ENCODE peak calls at places on chromosomes 2 and 18, in six cellular contexts. One of them, this sample, is unnamed.

GRCh38 chr2:66579494-66579893 is 144.6 kb downstream of the MEIS1 start:
- DNase-seq in CD8-positive, alpha-beta T cell: no peak
- DNase-seq in transverse colon: no peak
- DNase-seq in Peyer's patch: no peak
- DNase-seq in stomach: no peak
- DNase-seq in cardiac muscle cell: no peak
- DNase-seq in this sample: no peak

GRCh38 chr2:240960309-240960962 is 38.0 kb upstream of the SNED1 start:
- DNase-seq in CD8-positive, alpha-beta T cell: no peak
- DNase-seq in transverse colon: no peak
- DNase-seq in Peyer's patch: peak; percentile 53
- DNase-seq in stomach: peak; percentile 65
- DNase-seq in cardiac muscle cell: peak; percentile 82
- DNase-seq in this sample: no peak

GRCh38 chr2:112688086-112688880 is 32.5 kb upstream of the NT5DC4 start:
- DNase-seq in CD8-positive, alpha-beta T cell: no peak
- DNase-seq in transverse colon: peak; percentile 47
- DNase-seq in Peyer's patch: no peak
- DNase-seq in stomach: no peak
- DNase-seq in cardiac muscle cell: no peak
- DNase-seq in this sample: no peak

GRCh38 chr2:42252464-42252863 is 83.3 kb downstream of the EML4 start:
- DNase-seq in CD8-positive, alpha-beta T cell: no peak
- DNase-seq in transverse colon: no peak
- DNase-seq in Peyer's patch: no peak
- DNase-seq in stomach: no peak
- DNase-seq in cardiac muscle cell: no peak
- DNase-seq in this sample: no peak

GRCh38 chr2:84676295-84676694 is 160.0 kb downstream of the DNAH6 start:
- DNase-seq in CD8-positive, alpha-beta T cell: no peak
- DNase-seq in transverse colon: no peak
- DNase-seq in Peyer's patch: no peak
- DNase-seq in stomach: no peak
- DNase-seq in cardiac muscle cell: no peak
- DNase-seq in this sample: no peak

GRCh38 chr2:134489732-134490384 is 228.9 kb downstream of the TMEM163 start:
- DNase-seq in CD8-positive, alpha-beta T cell: no peak
- DNase-seq in transverse colon: no peak
- DNase-seq in Peyer's patch: no peak
- DNase-seq in stomach: no peak
- DNase-seq in cardiac muscle cell: no peak
- DNase-seq in this sample: no peak

GRCh38 chr2:176638167-176639015 is 369.1 kb downstream of the MTX2 start:
- DNase-seq in CD8-positive, alpha-beta T cell: peak; percentile 37
- DNase-seq in transverse colon: peak; percentile 77
- DNase-seq in Peyer's patch: peak; percentile 78
- DNase-seq in stomach: peak; percentile 63
- DNase-seq in cardiac muscle cell: peak; percentile 66
- DNase-seq in this sample: peak; percentile 8

GRCh38 chr2:41027095-41027494 is 575.2 kb upstream of the SLC8A1 start:
- DNase-seq in CD8-positive, alpha-beta T cell: no peak
- DNase-seq in transverse colon: no peak
- DNase-seq in Peyer's patch: no peak
- DNase-seq in stomach: no peak
- DNase-seq in cardiac muscle cell: no peak
- DNase-seq in this sample: no peak

GRCh38 chr2:175973373-175973772 is 28.7 kb downstream of the LNPK start:
- DNase-seq in CD8-positive, alpha-beta T cell: no peak
- DNase-seq in transverse colon: no peak
- DNase-seq in Peyer's patch: no peak
- DNase-seq in stomach: no peak
- DNase-seq in cardiac muscle cell: no peak
- DNase-seq in this sample: no peak

GRCh38 chr2:75560768-75561565 is at the start of gene EVA1A:
- DNase-seq in CD8-positive, alpha-beta T cell: no peak
- DNase-seq in transverse colon: peak; percentile 10
- DNase-seq in Peyer's patch: peak; percentile 57
- DNase-seq in stomach: no peak
- DNase-seq in cardiac muscle cell: peak; percentile 81
- DNase-seq in this sample: no peak

GRCh38 chr2:120893874-120894584 is 158.4 kb downstream of the GLI2 start:
- DNase-seq in CD8-positive, alpha-beta T cell: no peak
- DNase-seq in transverse colon: no peak
- DNase-seq in Peyer's patch: no peak
- DNase-seq in stomach: no peak
- DNase-seq in cardiac muscle cell: no peak
- DNase-seq in this sample: no peak

GRCh38 chr2:86700705-86701104 is 19.4 kb upstream of the RMND5A start:
- DNase-seq in CD8-positive, alpha-beta T cell: no peak
- DNase-seq in transverse colon: no peak
- DNase-seq in Peyer's patch: no peak
- DNase-seq in stomach: no peak
- DNase-seq in cardiac muscle cell: no peak
- DNase-seq in this sample: no peak

GRCh38 chr2:86706220-86706619 is 13.9 kb upstream of the RMND5A start:
- DNase-seq in CD8-positive, alpha-beta T cell: no peak
- DNase-seq in transverse colon: no peak
- DNase-seq in Peyer's patch: no peak
- DNase-seq in stomach: no peak
- DNase-seq in cardiac muscle cell: no peak
- DNase-seq in this sample: no peak

GRCh38 chr2:86706935-86707334 is 13.2 kb upstream of the RMND5A start:
- DNase-seq in CD8-positive, alpha-beta T cell: no peak
- DNase-seq in transverse colon: no peak
- DNase-seq in Peyer's patch: no peak
- DNase-seq in stomach: no peak
- DNase-seq in cardiac muscle cell: no peak
- DNase-seq in this sample: no peak

GRCh38 chr2:86704482-86704971 is 15.6 kb upstream of the RMND5A start:
- DNase-seq in CD8-positive, alpha-beta T cell: no peak
- DNase-seq in transverse colon: peak; percentile 75
- DNase-seq in Peyer's patch: peak; percentile 81
- DNase-seq in stomach: peak; percentile 62
- DNase-seq in cardiac muscle cell: peak; percentile 81
- DNase-seq in this sample: peak; percentile 24

DNA sequence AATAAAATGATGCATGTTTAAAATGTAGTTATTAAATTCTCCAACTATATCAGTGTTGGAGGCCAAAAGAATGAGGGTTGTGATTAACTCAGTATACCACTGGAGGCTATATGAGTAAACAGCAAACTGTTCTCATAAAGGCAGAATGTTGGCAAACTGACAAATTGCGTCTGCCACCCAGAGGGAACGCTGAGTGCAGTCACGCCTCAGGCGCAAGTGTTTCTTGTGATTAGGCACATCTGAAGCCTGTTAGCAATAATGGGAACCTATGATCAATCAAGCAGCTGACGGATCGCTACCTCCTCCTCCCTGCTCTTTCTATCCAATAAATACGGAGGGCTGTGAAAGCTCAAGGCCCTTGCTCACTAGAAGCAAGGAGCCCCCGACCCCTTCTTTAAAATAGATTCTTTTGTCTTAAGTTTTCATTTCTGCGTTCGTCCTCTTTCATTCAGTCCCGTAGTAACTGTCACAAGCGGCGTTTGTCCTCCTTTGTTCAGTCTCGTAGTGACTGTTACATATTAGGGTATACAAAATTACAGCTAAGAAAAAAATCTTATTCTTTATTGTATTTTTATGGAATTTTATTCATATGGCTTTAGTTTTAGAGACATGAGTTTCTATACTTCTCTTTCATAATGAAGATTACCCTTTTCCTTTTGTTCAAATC is 16.3 kb upstream of the RMND5A start:
- DNase-seq in CD8-positive, alpha-beta T cell: no peak
- DNase-seq in transverse colon: peak; percentile 73
- DNase-seq in Peyer's patch: peak; percentile 66
- DNase-seq in stomach: peak; percentile 70
- DNase-seq in cardiac muscle cell: peak; percentile 59
- DNase-seq in this sample: peak; percentile 78
- H3K27ac ChIP-seq in CD8-positive, alpha-beta T cell: no peak overlapping the region
- H3K27ac ChIP-seq in transverse colon: peak overlapping the region; percentile 86
- H3K27ac ChIP-seq in Peyer's patch: peak overlapping the region; percentile 86
- H3K27ac ChIP-seq in stomach: peak overlapping the region; percentile 67
- H3K27ac ChIP-seq in cardiac muscle cell: peak overlapping the region; percentile 73
- H3K27ac ChIP-seq in this sample: peak overlapping the region; percentile 88

DNA sequence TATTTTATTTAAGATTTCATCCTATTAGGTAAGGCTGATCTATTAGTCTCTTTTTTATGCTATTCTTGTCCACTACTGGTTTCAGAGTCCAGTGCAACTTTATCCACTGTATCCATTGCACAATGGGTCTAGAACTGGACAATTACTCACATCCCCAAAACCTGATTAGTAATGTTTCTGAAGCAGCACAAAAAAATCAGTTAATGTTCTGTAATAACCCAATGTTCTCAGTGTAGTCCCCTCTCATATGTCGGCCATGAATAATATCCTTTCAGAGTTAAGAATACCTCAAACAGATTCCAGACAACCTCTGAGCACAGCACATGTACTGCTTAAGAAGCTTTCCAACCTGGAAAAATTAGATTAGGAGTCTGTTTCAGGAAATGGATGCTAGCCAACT is 29.7 kb downstream of the MGAT4A start:
- DNase-seq in CD8-positive, alpha-beta T cell: no peak
- DNase-seq in transverse colon: no peak
- DNase-seq in Peyer's patch: no peak
- DNase-seq in stomach: no peak
- DNase-seq in cardiac muscle cell: peak; percentile 36
- DNase-seq in this sample: no peak
- H3K27ac ChIP-seq in CD8-positive, alpha-beta T cell: no peak overlapping the region
- H3K27ac ChIP-seq in transverse colon: peak overlapping the region; percentile 72
- H3K27ac ChIP-seq in Peyer's patch: peak overlapping the region; percentile 81
- H3K27ac ChIP-seq in stomach: peak overlapping the region; percentile 81
- H3K27ac ChIP-seq in cardiac muscle cell: peak overlapping the region; percentile 52
- H3K27ac ChIP-seq in this sample: no peak overlapping the region

GRCh38 chr2:10397297-10397875 is 50.7 kb downstream of the ODC1 start:
- DNase-seq in CD8-positive, alpha-beta T cell: no peak
- DNase-seq in transverse colon: no peak
- DNase-seq in Peyer's patch: no peak
- DNase-seq in stomach: no peak
- DNase-seq in cardiac muscle cell: no peak
- DNase-seq in this sample: no peak
- H3K27ac ChIP-seq in CD8-positive, alpha-beta T cell: no peak overlapping the region
- H3K27ac ChIP-seq in transverse colon: no peak overlapping the region
- H3K27ac ChIP-seq in Peyer's patch: no peak overlapping the region
- H3K27ac ChIP-seq in stomach: peak overlapping the region; percentile 70
- H3K27ac ChIP-seq in cardiac muscle cell: no peak overlapping the region
- H3K27ac ChIP-seq in this sample: no peak overlapping the region

DNA sequence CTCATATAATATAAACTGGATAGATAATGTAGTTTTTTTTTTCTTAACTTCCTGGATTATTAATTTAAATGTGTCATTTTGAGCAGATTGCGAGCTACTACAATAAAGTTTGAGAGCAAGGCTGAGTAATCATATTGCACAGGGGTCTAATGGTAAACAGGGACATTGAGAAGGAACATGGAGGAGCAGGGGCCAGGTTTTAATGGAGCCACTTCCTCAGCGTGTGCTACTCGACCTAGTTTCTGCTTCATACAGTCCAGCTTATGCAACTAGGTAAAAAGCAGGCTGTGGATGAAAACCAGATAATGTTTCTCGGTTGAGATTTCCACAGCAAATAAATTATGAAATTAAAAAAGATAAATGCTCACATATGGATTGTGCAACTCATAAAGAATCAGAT is 1915.7 kb upstream of the CELF4 start:
- DNase-seq in CD8-positive, alpha-beta T cell: no peak
- DNase-seq in transverse colon: no peak
- DNase-seq in Peyer's patch: no peak
- DNase-seq in stomach: no peak
- DNase-seq in cardiac muscle cell: no peak
- DNase-seq in this sample: no peak
- H3K27ac ChIP-seq in CD8-positive, alpha-beta T cell: no peak overlapping the region
- H3K27ac ChIP-seq in transverse colon: no peak overlapping the region
- H3K27ac ChIP-seq in Peyer's patch: no peak overlapping the region
- H3K27ac ChIP-seq in stomach: no peak overlapping the region
- H3K27ac ChIP-seq in cardiac muscle cell: no peak overlapping the region
- H3K27ac ChIP-seq in this sample: no peak overlapping the region

GRCh38 chr2:159152119-159152778 is 134.3 kb downstream of the WDSUB1 start:
- DNase-seq in CD8-positive, alpha-beta T cell: no peak
- DNase-seq in transverse colon: no peak
- DNase-seq in Peyer's patch: no peak
- DNase-seq in stomach: no peak
- DNase-seq in cardiac muscle cell: peak; percentile 55
- DNase-seq in this sample: no peak
- H3K27ac ChIP-seq in CD8-positive, alpha-beta T cell: no peak overlapping the region
- H3K27ac ChIP-seq in transverse colon: peak overlapping the region; percentile 84
- H3K27ac ChIP-seq in Peyer's patch: peak overlapping the region; percentile 68
- H3K27ac ChIP-seq in stomach: peak overlapping the region; percentile 76
- H3K27ac ChIP-seq in cardiac muscle cell: no peak overlapping the region
- H3K27ac ChIP-seq in this sample: peak overlapping the region; percentile 93

This sample was measured in epithelial cell of prostate.